ENCODE peak calls at places on chromosomes 12 and 14, in six cellular contexts. One of them, this sample, is unnamed.

GRCh38 chr12:110244829-110245228 is 36.2 kb upstream of the ATP2A2 start:
- DNase-seq in transverse colon: no peak
- DNase-seq in renal cortical epithelial cell: no peak
- DNase-seq in RWPE1: no peak
- DNase-seq in T-helper 17 cell: no peak
- DNase-seq in DMS53: no peak
- DNase-seq in this sample: no peak

GRCh38 chr12:110679201-110679600 is 9.7 kb downstream of the HVCN1 start:
- DNase-seq in RWPE1: no peak
- DNase-seq in T-helper 17 cell: no peak
- DNase-seq in transverse colon: no peak
- DNase-seq in renal cortical epithelial cell: no peak
- DNase-seq in DMS53: no peak
- DNase-seq in this sample: no peak

GRCh38 chr12:20527396-20528154 is 159.2 kb downstream of the PDE3A start:
- DNase-seq in renal cortical epithelial cell: peak
- DNase-seq in transverse colon: no peak
- DNase-seq in T-helper 17 cell: no peak
- DNase-seq in RWPE1: no peak
- DNase-seq in DMS53: no peak
- DNase-seq in this sample: no peak

GRCh38 chr12:41100572-41100971 is 87.5 kb upstream of the PDZRN4 start:
- DNase-seq in DMS53: no peak
- DNase-seq in RWPE1: no peak
- DNase-seq in transverse colon: no peak
- DNase-seq in renal cortical epithelial cell: no peak
- DNase-seq in T-helper 17 cell: no peak
- DNase-seq in this sample: no peak

GRCh38 chr12:121536929-121537813 is 43.7 kb downstream of the KDM2B start:
- DNase-seq in RWPE1: peak
- DNase-seq in renal cortical epithelial cell: peak
- DNase-seq in T-helper 17 cell: peak
- DNase-seq in transverse colon: peak
- DNase-seq in DMS53: peak
- DNase-seq in this sample: peak

GRCh38 chr12:128810182-128811127 is 13.3 kb downstream of the SLC15A4 start:
- DNase-seq in renal cortical epithelial cell: no peak
- DNase-seq in transverse colon: peak
- DNase-seq in T-helper 17 cell: no peak
- DNase-seq in RWPE1: no peak
- DNase-seq in DMS53: no peak
- DNase-seq in this sample: no peak

GRCh38 chr12:132456944-132457495 is 32.9 kb upstream of the FBRSL1 start:
- DNase-seq in RWPE1: no peak
- DNase-seq in T-helper 17 cell: no peak
- DNase-seq in transverse colon: no peak
- DNase-seq in DMS53: no peak
- DNase-seq in renal cortical epithelial cell: no peak
- DNase-seq in this sample: no peak

GRCh38 chr14:104935026-104935650 is 10.5 kb downstream of the PLD4 start:
- DNase-seq in renal cortical epithelial cell: no peak
- DNase-seq in T-helper 17 cell: no peak
- DNase-seq in DMS53: no peak
- DNase-seq in transverse colon: no peak
- DNase-seq in RWPE1: no peak
- DNase-seq in this sample: no peak

GRCh38 chr14:77738559-77739250 is 22.3 kb downstream of the SNW1 start:
- DNase-seq in RWPE1: no peak
- DNase-seq in T-helper 17 cell: no peak
- DNase-seq in DMS53: no peak
- DNase-seq in renal cortical epithelial cell: peak
- DNase-seq in transverse colon: no peak
- DNase-seq in this sample: no peak

GRCh38 chr12:88448337-88448944 is 131.8 kb downstream of the KITLG start:
- DNase-seq in transverse colon: no peak
- DNase-seq in renal cortical epithelial cell: no peak
- DNase-seq in RWPE1: no peak
- DNase-seq in T-helper 17 cell: no peak
- DNase-seq in DMS53: peak
- DNase-seq in this sample: no peak

GRCh38 chr12:26378721-26379120 is 183.3 kb downstream of the SSPN start:
- DNase-seq in transverse colon: peak
- DNase-seq in DMS53: peak
- DNase-seq in T-helper 17 cell: no peak
- DNase-seq in renal cortical epithelial cell: no peak
- DNase-seq in RWPE1: no peak
- DNase-seq in this sample: no peak

GRCh38 chr12:69916541-69917270 is 91.7 kb downstream of the MYRFL start:
- DNase-seq in RWPE1: no peak
- DNase-seq in renal cortical epithelial cell: no peak
- DNase-seq in T-helper 17 cell: no peak
- DNase-seq in transverse colon: no peak
- DNase-seq in DMS53: peak
- DNase-seq in this sample: no peak

GRCh38 chr12:105740970-105741725 is 397.6 kb downstream of the NUAK1 start:
- DNase-seq in renal cortical epithelial cell: no peak
- DNase-seq in RWPE1: no peak
- DNase-seq in T-helper 17 cell: no peak
- DNase-seq in transverse colon: no peak
- DNase-seq in DMS53: no peak
- DNase-seq in this sample: no peak

GRCh38 chr12:2053675-2054070 is 886 bp downstream of the CACNA1C start:
- DNase-seq in renal cortical epithelial cell: no peak
- DNase-seq in T-helper 17 cell: no peak
- DNase-seq in DMS53: no peak
- DNase-seq in RWPE1: no peak
- DNase-seq in transverse colon: no peak
- DNase-seq in this sample: no peak